ENCODE peak calls at places on chromosomes 16 and 17, in ten cellular contexts. N is fibroblast of lung; W is A549; V is K562; E is astrocyte of the spinal cord; S is CD8-positive, alpha-beta memory T cell; R is tibial artery; Z is mesendoderm; B is CD4-positive, alpha-beta memory T cell; F is AG09309. Y is an unnamed sample.

GRCh38 chr16:11392041-11392581 is 46.9 kb downstream of the RMI2 start:
- DNase-seq in N (no peak), S (no peak), W (no peak), F (no peak), V (no peak), R (no peak), E (no peak), Z (no peak), B (no peak), Y (no peak)

GRCh38 chr16:64791756-64792155 is 330.1 kb downstream of the CDH11 start:
- DNase-seq in Z (no peak), V (no peak), F (no peak), N (peak), S (no peak), W (no peak), B (no peak), R (no peak), E (peak), Y (no peak)

GRCh38 chr16:30025574-30025973 is 2.6 kb downstream of the C16orf92 start:
- DNase-seq in E (no peak), V (no peak), W (no peak), F (no peak), Z (no peak), B (no peak), N (no peak), R (no peak), S (no peak), Y (no peak)

GRCh38 chr17:15917439-15918027 is 27.4 kb upstream of the ADORA2B start:
- DNase-seq in V (no peak), W (no peak), N (no peak), Z (no peak), B (no peak), R (no peak), S (no peak), F (no peak), E (no peak), Y (no peak)

GRCh38 chr17:42333053-42333452 is 44.8 kb downstream of the STAT5A start:
- DNase-seq in W (no peak), B (no peak), V (no peak), N (no peak), S (no peak), F (no peak), E (no peak), R (no peak), Z (no peak), Y (no peak)

GRCh38 chr17:7579001-7579838 is at the start of gene CD68:
- DNase-seq in F (peak), E (peak), N (peak), B (no peak), R (peak), W (peak), Z (peak), V (no peak), S (peak), Y (peak)

GRCh38 chr16:24909856-24910255 is 64.1 kb downstream of the SLC5A11 start:
- DNase-seq in V (no peak), R (no peak), E (no peak), N (no peak), W (no peak), Z (no peak), B (no peak), S (no peak), F (no peak), Y (no peak)

GRCh38 chr16:5207001-5207523 is 109.5 kb upstream of the EEF2KMT start:
- DNase-seq in B (no peak), W (no peak), V (no peak), E (no peak), Z (no peak), S (no peak), R (no peak), F (no peak), N (no peak), Y (no peak)

GRCh38 chr17:41925991-41926590 is 4.3 kb upstream of the ODAD4 start:
- DNase-seq in N (no peak), B (no peak), W (no peak), R (no peak), S (no peak), V (no peak), F (no peak), E (no peak), Z (no peak), Y (no peak)

GRCh38 chr16:22255335-22255734 is 41.9 kb upstream of the POLR3E start:
- DNase-seq in Z (no peak), N (no peak), B (no peak), S (no peak), E (no peak), R (no peak), V (peak), F (no peak), W (no peak), Y (no peak)

GRCh38 chr16:31460582-31461002 is 1.3 kb downstream of the ARMC5 start:
- DNase-seq in V (no peak), S (no peak), F (peak), B (peak), E (peak), N (peak), R (no peak), W (no peak), Z (peak), Y (no peak)

GRCh38 chr17:19573075-19573474 is 39.4 kb downstream of the SLC47A1 start:
- DNase-seq in Z (no peak), R (no peak), N (peak), B (no peak), V (no peak), S (no peak), W (no peak), F (no peak), E (peak), Y (no peak)

GRCh38 chr16:70735141-70735979 is 49.5 kb upstream of the MTSS2 start:
- DNase-seq in V (no peak), F (no peak), W (no peak), B (no peak), S (no peak), R (peak), E (peak), N (peak), Z (peak), Y (no peak)

DNA sequence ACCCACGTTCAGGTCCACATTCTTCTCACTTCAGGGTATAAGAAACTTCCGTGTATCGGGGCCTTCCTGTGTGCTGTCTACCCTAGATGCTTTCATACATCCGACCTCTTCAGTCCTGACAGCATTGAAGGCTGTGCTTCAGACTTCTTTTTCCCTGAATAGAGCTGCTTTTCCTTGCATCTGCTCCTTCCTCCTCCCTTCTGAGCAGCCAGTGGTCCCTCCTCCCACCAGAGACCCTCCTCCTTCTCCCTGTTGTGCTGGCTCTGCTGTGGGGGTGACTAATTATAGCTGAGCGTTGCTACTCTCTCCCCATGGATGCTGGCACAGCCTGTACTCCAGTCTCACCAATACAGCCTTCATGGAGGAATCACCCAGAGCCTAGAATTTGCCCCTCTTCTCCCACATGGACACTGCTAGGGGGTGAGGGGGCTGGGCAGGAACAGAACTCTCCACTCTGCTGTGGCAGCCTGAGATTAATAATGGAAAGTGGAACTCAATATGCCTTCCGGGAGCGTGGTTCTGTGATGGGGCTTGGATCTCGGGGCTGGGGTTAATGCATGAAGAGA is 1.1 kb downstream of the SLC9A5 start:
- DNase-seq in E (no peak), N (peak), Z (no peak), V (no peak), W (no peak), B (no peak), F (no peak), R (peak), S (no peak), Y (no peak)
- H3K4me3 ChIP-seq in E (peak), N (no peak), Z (peak), V (peak), W (no peak), B (no peak), F (no peak), R (no peak), S (no peak), Y (peak)

DNA sequence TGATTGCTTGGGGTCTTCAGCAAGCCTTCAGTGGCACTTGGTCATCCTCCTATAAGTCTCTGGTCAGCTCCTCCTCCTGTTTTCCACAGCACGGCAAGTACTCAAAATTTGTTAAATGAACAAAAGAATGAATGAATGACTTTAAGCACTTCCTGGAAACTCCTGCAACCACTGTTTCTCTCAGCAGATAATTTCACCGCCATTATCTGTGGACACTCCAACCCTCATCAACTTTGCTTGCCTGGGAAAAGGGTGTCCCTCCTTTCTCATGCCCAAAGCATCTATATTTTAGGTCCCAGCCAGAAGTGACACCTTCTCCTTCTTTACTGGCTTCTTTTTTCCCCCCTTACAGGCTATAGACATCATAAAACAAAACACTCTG is 4.4 kb downstream of the PROCA1 start:
- DNase-seq in Z (no peak), S (no peak), R (no peak), N (no peak), B (no peak), V (no peak), W (no peak), F (no peak), E (no peak), Y (no peak)
- H3K4me3 ChIP-seq in Z (no peak), S (no peak), R (no peak), N (no peak), B (no peak), V (no peak), W (no peak), F (no peak), E (no peak), Y (no peak)

GRCh38 chr17:81961554-81962498 is 839 bp upstream of the NOTUM start:
- DNase-seq in V (peak), F (no peak), W (no peak), N (no peak), E (no peak), B (no peak), R (no peak), S (no peak), Z (no peak), Y (no peak)
- H3K4me3 ChIP-seq in V (peak), F (no peak), W (peak), N (no peak), E (no peak), B (no peak), R (no peak), S (no peak), Z (no peak), Y (no peak)

DNA sequence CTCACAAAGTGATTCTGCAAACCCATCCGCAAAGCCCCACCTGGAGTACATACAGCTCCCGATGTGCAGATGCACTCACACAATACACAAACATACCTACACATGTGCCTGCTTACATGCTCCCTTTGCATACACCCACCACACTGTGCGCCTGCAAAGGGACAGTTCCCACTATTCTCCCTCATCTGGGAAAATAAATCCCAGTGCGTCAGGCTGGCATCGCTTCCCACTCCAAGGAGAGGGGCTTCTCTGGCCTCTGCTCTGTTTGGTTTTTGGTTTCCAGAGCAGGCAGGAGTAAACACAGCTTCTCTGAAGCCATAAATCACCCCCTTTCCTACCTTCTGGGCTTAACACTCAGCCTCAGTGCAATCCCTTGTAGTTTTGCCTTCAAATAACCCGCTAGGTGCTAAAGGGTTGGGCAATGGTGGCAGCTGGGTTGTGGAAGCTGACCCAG is 14.7 kb downstream of the HOXB4 start:
- DNase-seq in W (no peak), Z (no peak), S (no peak), V (no peak), N (peak), B (no peak), F (no peak), R (no peak), E (no peak), Y (no peak)
- H3K4me3 ChIP-seq in W (no peak), Z (no peak), S (no peak), V (no peak), N (peak), B (no peak), F (no peak), R (peak), E (peak), Y (no peak)

GRCh38 chr16:6880263-6880662 is 452.4 kb upstream of the RBFOX1 start:
- DNase-seq in E (no peak), V (no peak), Z (peak), B (no peak), S (no peak), R (no peak), N (no peak), F (no peak), W (no peak), Y (no peak)
- H3K4me3 ChIP-seq in E (no peak), V (no peak), Z (no peak), B (no peak), S (no peak), R (no peak), N (no peak), F (no peak), W (no peak), Y (no peak)

DNA sequence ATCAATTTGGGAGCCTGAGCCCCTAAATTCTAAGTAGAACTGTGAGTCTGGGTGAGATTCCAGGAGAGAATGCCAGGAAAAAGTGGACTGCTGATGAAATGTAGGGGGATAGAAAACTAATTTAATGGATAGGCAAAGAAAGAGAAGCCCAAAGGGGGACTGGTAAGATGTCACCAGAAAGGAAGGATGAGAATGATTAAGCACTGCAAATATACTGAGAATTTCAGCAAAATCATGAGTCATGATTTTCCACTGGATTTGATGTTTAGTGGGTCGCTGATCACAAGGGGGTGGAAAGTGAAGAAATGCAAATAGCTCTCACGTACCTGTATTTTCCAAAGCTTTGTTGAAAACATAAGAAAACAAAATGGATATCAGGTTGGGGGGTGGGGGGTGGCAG is 201.8 kb downstream of the SLC39A11 start:
- DNase-seq in R (no peak), N (peak), W (peak), E (no peak), B (no peak), S (no peak), F (peak), V (peak), Z (no peak), Y (no peak)
- H3K4me3 ChIP-seq in R (no peak), N (no peak), W (no peak), E (no peak), B (no peak), S (no peak), F (no peak), V (no peak), Z (no peak), Y (no peak)

GRCh38 chr17:70344356-70345060 is 175.2 kb downstream of the KCNJ2 start:
- DNase-seq in F (no peak), S (no peak), Z (no peak), E (no peak), V (no peak), R (no peak), W (no peak), B (no peak), N (peak), Y (no peak)
- H3K4me3 ChIP-seq in F (no peak), S (no peak), Z (no peak), E (no peak), V (no peak), R (no peak), W (no peak), B (no peak), N (peak), Y (no peak)

GRCh38 chr17:50100921-50101345 is 5.8 kb downstream of the PDK2 start:
- DNase-seq in N (no peak), E (no peak), R (no peak), F (no peak), W (no peak), Z (peak), B (no peak), V (no peak), S (no peak), Y (no peak)
- H3K4me3 ChIP-seq in N (no peak), E (no peak), R (no peak), F (no peak), W (no peak), Z (no peak), B (no peak), V (no peak), S (no peak), Y (no peak)

DNA sequence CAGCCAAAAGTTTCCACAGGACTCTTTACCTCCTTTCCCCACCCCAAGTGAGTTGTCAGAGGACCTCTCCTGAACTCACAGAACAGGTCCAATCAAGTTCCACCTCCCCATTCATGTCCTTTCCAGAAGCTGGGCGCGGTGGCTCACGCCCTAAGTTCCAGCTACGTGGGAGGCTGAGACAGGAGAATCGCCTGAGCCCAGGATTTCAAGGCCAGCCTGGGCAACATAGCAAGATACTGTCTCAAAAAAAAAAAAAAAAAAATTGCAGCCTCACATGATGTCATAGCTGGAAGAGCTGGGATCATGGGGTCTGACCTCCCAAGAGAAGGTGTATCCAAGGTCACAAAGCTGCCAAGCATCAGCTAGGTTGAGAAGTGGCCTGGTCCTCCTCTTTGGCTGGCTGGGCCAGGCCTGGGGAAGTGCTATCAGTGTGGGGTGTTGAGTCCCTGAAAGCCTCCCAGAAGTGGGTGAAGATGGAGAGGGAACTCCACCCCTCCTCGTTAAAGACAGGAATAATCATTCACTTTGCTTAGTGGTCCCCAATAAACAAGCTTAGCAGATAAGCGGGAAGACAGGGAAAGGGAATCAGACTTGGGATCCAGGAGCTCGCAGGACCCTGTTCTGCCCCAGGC is 5.5 kb upstream of the MNT start:
- DNase-seq in R (no peak), B (no peak), Z (no peak), V (no peak), S (no peak), E (no peak), N (no peak), F (no peak), W (no peak), Y (no peak)
- H3K4me3 ChIP-seq in R (peak), B (no peak), Z (no peak), V (no peak), S (no peak), E (no peak), N (no peak), F (no peak), W (no peak), Y (no peak)

Y was measured in GM12864.